ENCODE peak calls at places on chromosomes 13 and 19, in seven cellular contexts. U, W, G, A, T, V and Q are unnamed samples.

GRCh38 chr19:5948697-5949564 is 29.0 kb downstream of the RANBP3 start:
- DNase-seq in G (no peak), T (no peak), V (no peak), U (no peak), W (no peak), A (peak), Q (peak)

GRCh38 chr13:51793570-51794273 is 10.2 kb downstream of the DHRS12 start:
- DNase-seq in V (no peak), W (peak), T (peak), G (no peak), U (no peak), A (peak), Q (peak)

GRCh38 chr19:8532170-8532569 is 18.2 kb upstream of the ZNF414 start:
- DNase-seq in W (no peak), G (no peak), U (no peak), T (no peak), V (no peak), A (no peak), Q (no peak)

GRCh38 chr13:67518785-67519184 is 288.6 kb upstream of the PCDH9 start:
- DNase-seq in T (no peak), A (no peak), G (no peak), U (no peak), V (no peak), W (no peak), Q (peak)

GRCh38 chr13:67509039-67509438 is 278.9 kb upstream of the PCDH9 start:
- DNase-seq in W (no peak), A (no peak), V (no peak), U (no peak), G (no peak), T (no peak), Q (no peak)

GRCh38 chr19:17333611-17334413 is 843 bp downstream of the ANO8 start:
- DNase-seq in A (peak), W (peak), T (peak), G (peak), U (peak), V (peak), Q (peak)

GRCh38 chr19:45400192-45400591 is 4.7 kb downstream of the PPP1R13L start:
- DNase-seq in T (no peak), G (no peak), W (no peak), V (no peak), A (no peak), U (no peak), Q (no peak)

GRCh38 chr13:110333837-110334236 is 26.8 kb downstream of the COL4A2 start:
- DNase-seq in V (no peak), G (no peak), T (no peak), U (no peak), A (no peak), W (no peak), Q (no peak)

GRCh38 chr13:41652735-41653361 is 195.5 kb downstream of the RGCC start:
- DNase-seq in A (peak), G (peak), T (peak), V (peak), U (no peak), W (peak), Q (peak)

GRCh38 chr13:41533266-41533665 is 75.9 kb downstream of the RGCC start:
- DNase-seq in U (no peak), A (no peak), V (no peak), T (no peak), W (no peak), G (no peak), Q (no peak)

GRCh38 chr19:16587031-16588023 is 15.1 kb upstream of the SLC35E1 start:
- DNase-seq in G (no peak), T (no peak), W (peak), V (peak), A (peak), U (no peak), Q (peak)

GRCh38 chr13:113298001-113298945 is 1.2 kb downstream of the LAMP1 start:
- DNase-seq in A (peak), G (no peak), V (no peak), W (no peak), T (peak), U (no peak), Q (peak)

GRCh38 chr13:111304041-111304544 is 16.3 kb upstream of the TEX29 start:
- DNase-seq in G (peak), W (no peak), T (no peak), A (no peak), U (no peak), V (no peak), Q (no peak)

GRCh38 chr13:28059214-28059613 is 41.2 kb downstream of the FLT3 start:
- DNase-seq in G (no peak), V (peak), A (peak), U (no peak), W (peak), T (peak), Q (no peak)

GRCh38 chr19:40348961-40349507 is 539 bp downstream of the PLD3 start:
- DNase-seq in A (peak), V (no peak), T (peak), U (no peak), W (no peak), G (no peak), Q (peak)

GRCh38 chr13:31538067-31539042 is 201.0 kb upstream of the RXFP2 start:
- DNase-seq in G (no peak), W (peak), V (no peak), T (peak), A (peak), U (no peak), Q (peak)

GRCh38 chr13:99417151-99417820 is 84.0 kb upstream of the TM9SF2 start:
- DNase-seq in A (no peak), V (no peak), T (no peak), G (no peak), U (no peak), W (no peak), Q (no peak)

GRCh38 chr19:40691421-40692211 is 1.2 kb upstream of the NUMBL start:
- DNase-seq in W (no peak), T (no peak), A (peak), V (no peak), G (no peak), U (no peak), Q (no peak)

GRCh38 chr13:38265135-38265497 is 84.5 kb upstream of the UFM1 start:
- DNase-seq in G (no peak), T (no peak), W (no peak), A (no peak), V (no peak), U (no peak), Q (no peak)

GRCh38 chr19:8654591-8655339 is 24.3 kb downstream of the NFILZ start:
- DNase-seq in G (peak), A (peak), U (peak), T (peak), V (peak), W (peak), Q (peak)

GRCh38 chr13:76912476-76912875 is 26.3 kb upstream of the KCTD12 start:
- DNase-seq in G (no peak), T (no peak), A (no peak), W (no peak), U (no peak), V (no peak), Q (no peak)

GRCh38 chr19:1312732-1313694 is 27.3 kb downstream of the EFNA2 start:
- DNase-seq in W (peak), U (no peak), V (no peak), T (peak), A (peak), G (no peak), Q (peak)

GRCh38 chr19:13243971-13244370 is 93.8 kb downstream of the IER2 start:
- DNase-seq in G (no peak), A (no peak), V (no peak), W (no peak), U (no peak), T (no peak), Q (no peak)

GRCh38 chr13:40665061-40665753 is 1.2 kb downstream of the FOXO1 start:
- DNase-seq in V (peak), U (peak), W (no peak), G (no peak), T (peak), A (peak), Q (peak)

GRCh38 chr13:98155475-98156111 is 12.7 kb downstream of the FARP1 start:
- DNase-seq in G (no peak), W (peak), U (no peak), T (peak), V (no peak), A (peak), Q (peak)

GRCh38 chr13:27924529-27925141 is 4.8 kb downstream of the PDX1 start:
- DNase-seq in G (no peak), T (no peak), A (no peak), W (no peak), U (no peak), V (no peak), Q (no peak)

GRCh38 chr13:60143775-60144174 is 20.0 kb downstream of the DIAPH3 start:
- DNase-seq in U (no peak), V (no peak), G (no peak), W (no peak), A (no peak), T (peak), Q (no peak)

GRCh38 chr13:98374750-98375149 is 197.7 kb upstream of the RNF113B start:
- DNase-seq in W (no peak), T (no peak), G (no peak), V (no peak), U (no peak), A (no peak), Q (no peak)

GRCh38 chr19:6376512-6377193 is 920 bp upstream of the PSPN start:
- DNase-seq in U (no peak), W (no peak), A (no peak), T (no peak), V (no peak), G (no peak), Q (no peak)

GRCh38 chr19:52343548-52343947 is 7.5 kb downstream of the ZNF610 start:
- DNase-seq in W (no peak), V (peak), U (no peak), T (peak), G (no peak), A (peak), Q (no peak)

GRCh38 chr19:4367781-4368127 is 24.4 kb downstream of the MPND start:
- DNase-seq in A (no peak), G (no peak), T (no peak), W (no peak), U (no peak), V (no peak), Q (no peak)

GRCh38 chr19:4284176-4284958 is 5.3 kb downstream of the SHD start:
- DNase-seq in T (peak), V (no peak), A (peak), W (no peak), G (peak), U (no peak), Q (no peak)

GRCh38 chr13:44653261-44653660 is 77.1 kb upstream of the TSC22D1 start:
- DNase-seq in V (no peak), T (no peak), G (no peak), U (no peak), A (peak), W (peak), Q (peak)

GRCh38 chr13:20291675-20292074 is 59.6 kb upstream of the GJB6 start:
- DNase-seq in U (no peak), T (no peak), W (no peak), G (no peak), A (no peak), V (no peak), Q (no peak)

GRCh38 chr19:46634656-46635218 is 1.3 kb downstream of the GNG8 start:
- DNase-seq in V (no peak), U (no peak), G (no peak), A (no peak), T (no peak), W (no peak), Q (no peak)

GRCh38 chr13:23703241-23703640 is 133.0 kb downstream of the TNFRSF19 start:
- DNase-seq in G (no peak), V (no peak), A (no peak), U (no peak), W (no peak), T (no peak), Q (no peak)

GRCh38 chr13:20408181-20408580 is 117.5 kb downstream of the CRYL1 start:
- DNase-seq in G (no peak), T (no peak), U (no peak), W (no peak), A (no peak), V (no peak), Q (no peak)

GRCh38 chr13:106899444-106899843 is 331.5 kb upstream of the ARGLU1 start:
- DNase-seq in W (no peak), V (no peak), T (peak), U (no peak), G (no peak), A (peak), Q (no peak)

GRCh38 chr19:13705201-13705600 is 59.1 kb upstream of the MRI1 start:
- DNase-seq in V (no peak), G (no peak), W (no peak), U (no peak), A (no peak), T (no peak), Q (no peak)